ENCODE peak calls at places on chromosomes 7 and 10, in seven cellular contexts. R, X, D, E, O, B and M are unnamed samples. For H3K27me3, the result is how much of the 10 kb centered on the place peaks cover.

GRCh38 chr7:74282748-74283459 is 6.3 kb upstream of the CLIP2 start:
- DNase-seq in R (peak), X (peak), D (no peak), E (peak), O (no peak), B (no peak), M (no peak)

GRCh38 chr10:14453593-14453992 is 122.9 kb upstream of the FRMD4A start:
- DNase-seq in R (no peak), X (no peak), D (no peak), E (no peak), O (no peak), B (no peak), M (no peak)

GRCh38 chr7:16261654-16262053 is 159.7 kb downstream of the CRPPA start:
- DNase-seq in R (no peak), X (no peak), D (no peak), E (no peak), O (no peak), B (no peak), M (no peak)

GRCh38 chr10:87054373-87055295 is 34.5 kb downstream of the FAM25A start:
- DNase-seq in R (peak), X (peak), D (peak), E (no peak), O (peak), B (no peak), M (peak)

GRCh38 chr7:124084024-124084423 is 51.2 kb upstream of the TMEM229A start:
- DNase-seq in R (no peak), X (peak), D (no peak), E (no peak), O (peak), B (no peak), M (no peak)

GRCh38 chr7:958221-959200 is 4.0 kb upstream of the ADAP1 start:
- DNase-seq in R (no peak), X (no peak), D (no peak), E (no peak), O (no peak), B (no peak), M (no peak)

GRCh38 chr10:117684673-117685211 is 142.2 kb downstream of the EMX2 start:
- DNase-seq in R (no peak), X (no peak), D (no peak), E (no peak), O (no peak), B (peak), M (no peak)

GRCh38 chr10:28125701-28126100 is 126.8 kb upstream of the ODAD2 start:
- DNase-seq in R (no peak), X (no peak), D (peak), E (no peak), O (peak), B (no peak), M (no peak)

GRCh38 chr7:21401944-21402343 is 25.9 kb upstream of the SP4 start:
- DNase-seq in R (no peak), X (no peak), D (no peak), E (no peak), O (no peak), B (no peak), M (no peak)

GRCh38 chr7:44172803-44173424 is 16.3 kb downstream of the GCK start:
- DNase-seq in R (no peak), X (no peak), D (no peak), E (no peak), O (no peak), B (no peak), M (no peak)

GRCh38 chr7:129496653-129497052 is 5.7 kb upstream of the SMKR1 start:
- DNase-seq in R (no peak), X (no peak), D (no peak), E (no peak), O (no peak), B (peak), M (no peak)

GRCh38 chr7:97001656-97002554 is 3.4 kb upstream of the DLX6 start:
- DNase-seq in R (peak), X (peak), D (no peak), E (peak), O (no peak), B (peak), M (peak)

GRCh38 chr7:111082351-111082750 is 8.6 kb upstream of the LRRN3 start:
- DNase-seq in R (no peak), X (no peak), D (peak), E (no peak), O (peak), B (no peak), M (no peak)

GRCh38 chr10:43047288-43047970 is 29.4 kb upstream of the RET start:
- DNase-seq in R (no peak), X (no peak), D (no peak), E (no peak), O (no peak), B (no peak), M (no peak)

GRCh38 chr7:157080111-157080730 is 58.5 kb upstream of the UBE3C start:
- DNase-seq in R (no peak), X (no peak), D (peak), E (no peak), O (no peak), B (no peak), M (no peak)

GRCh38 chr7:37376386-37376785 is 72.3 kb downstream of the ELMO1 start:
- DNase-seq in R (no peak), X (peak), D (no peak), E (no peak), O (no peak), B (no peak), M (peak)

GRCh38 chr7:92851732-92852131 is 15.4 kb upstream of the CDK6 start:
- DNase-seq in R (no peak), X (no peak), D (peak), E (no peak), O (no peak), B (no peak), M (no peak)

GRCh38 chr7:92847305-92847704 is 10.9 kb upstream of the CDK6 start:
- DNase-seq in R (no peak), X (no peak), D (no peak), E (no peak), O (no peak), B (no peak), M (no peak)

GRCh38 chr7:92848441-92848840 is 12.1 kb upstream of the CDK6 start:
- DNase-seq in R (no peak), X (peak), D (no peak), E (no peak), O (no peak), B (no peak), M (no peak)

GRCh38 chr7:92848854-92849745 is 12.7 kb upstream of the CDK6 start:
- DNase-seq in R (no peak), X (no peak), D (no peak), E (no peak), O (no peak), B (no peak), M (peak)

GRCh38 chr7:92850506-92850905 is 14.1 kb upstream of the CDK6 start:
- DNase-seq in R (no peak), X (no peak), D (no peak), E (no peak), O (no peak), B (no peak), M (no peak)
- H3K27me3 ChIP-seq in R (under half), X (under half), D (under half), E (under half), O (under half), B (under half), M (under half)

DNA sequence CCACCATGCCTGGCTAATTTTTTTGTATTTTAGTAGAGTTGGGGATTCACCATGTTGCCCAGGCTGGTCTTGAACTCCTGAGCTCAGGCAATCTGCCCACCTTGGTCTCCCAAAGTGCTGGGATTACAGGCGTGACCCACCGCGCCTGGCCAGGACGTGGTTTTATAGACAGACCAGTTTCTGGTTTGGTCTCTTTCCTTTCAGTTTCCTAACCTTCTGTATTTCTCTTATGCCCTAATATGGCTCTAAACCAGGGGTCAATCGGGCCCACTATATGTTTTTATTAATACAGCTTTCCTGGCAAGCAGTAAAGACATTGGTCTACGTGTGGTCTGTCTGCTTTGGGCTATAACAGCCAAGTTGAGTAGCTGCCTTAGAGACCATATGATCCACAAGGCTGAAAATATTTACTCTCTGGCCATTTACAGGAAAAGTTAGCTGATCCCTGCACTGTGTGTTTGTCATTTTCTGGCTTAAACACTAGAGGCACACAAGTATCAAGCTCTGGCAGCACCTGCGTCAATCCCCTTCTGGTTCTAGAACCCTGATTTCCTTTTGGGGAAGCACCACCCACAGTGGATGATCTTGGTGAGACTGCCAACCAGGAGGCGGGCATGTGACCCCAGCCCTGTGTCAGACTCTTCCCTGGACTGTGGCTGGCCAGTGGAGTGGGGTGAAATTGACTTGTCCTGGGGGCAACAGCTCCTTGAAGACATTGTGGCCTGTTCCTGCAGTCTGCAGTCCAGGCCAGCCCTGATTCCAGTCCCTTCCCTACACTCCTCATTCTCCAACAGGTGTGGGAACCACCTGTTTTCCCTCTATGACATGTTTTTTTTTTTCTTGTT is 497.2 kb downstream of the PLXNA4 start:
- DNase-seq in R (no peak), X (no peak), D (no peak), E (no peak), O (no peak), B (no peak), M (no peak)
- H3K18ac ChIP-seq in R (peak), X (no peak), D (no peak), E (no peak), O (no peak), B (no peak), M (no peak)

GRCh38 chr10:94546058-94546595 is 539 bp downstream of the HELLS start:
- DNase-seq in R (no peak), X (peak), D (peak), E (no peak), O (no peak), B (no peak), M (no peak)

GRCh38 chr10:94545277-94546057 is at the start of gene HELLS:
- DNase-seq in R (peak), X (peak), D (peak), E (peak), O (peak), B (peak), M (peak)

GRCh38 chr10:94549221-94549620 is 3.6 kb downstream of the HELLS start:
- DNase-seq in R (no peak), X (peak), D (no peak), E (no peak), O (no peak), B (no peak), M (no peak)

GRCh38 chr10:94546616-94547175 is 1.1 kb downstream of the HELLS start:
- DNase-seq in R (no peak), X (no peak), D (peak), E (no peak), O (peak), B (no peak), M (no peak)
- H3K4ac ChIP-seq in R (no peak), X (no peak), D (no peak), E (no peak), O (no peak), B (no peak), M (no peak)

DNA sequence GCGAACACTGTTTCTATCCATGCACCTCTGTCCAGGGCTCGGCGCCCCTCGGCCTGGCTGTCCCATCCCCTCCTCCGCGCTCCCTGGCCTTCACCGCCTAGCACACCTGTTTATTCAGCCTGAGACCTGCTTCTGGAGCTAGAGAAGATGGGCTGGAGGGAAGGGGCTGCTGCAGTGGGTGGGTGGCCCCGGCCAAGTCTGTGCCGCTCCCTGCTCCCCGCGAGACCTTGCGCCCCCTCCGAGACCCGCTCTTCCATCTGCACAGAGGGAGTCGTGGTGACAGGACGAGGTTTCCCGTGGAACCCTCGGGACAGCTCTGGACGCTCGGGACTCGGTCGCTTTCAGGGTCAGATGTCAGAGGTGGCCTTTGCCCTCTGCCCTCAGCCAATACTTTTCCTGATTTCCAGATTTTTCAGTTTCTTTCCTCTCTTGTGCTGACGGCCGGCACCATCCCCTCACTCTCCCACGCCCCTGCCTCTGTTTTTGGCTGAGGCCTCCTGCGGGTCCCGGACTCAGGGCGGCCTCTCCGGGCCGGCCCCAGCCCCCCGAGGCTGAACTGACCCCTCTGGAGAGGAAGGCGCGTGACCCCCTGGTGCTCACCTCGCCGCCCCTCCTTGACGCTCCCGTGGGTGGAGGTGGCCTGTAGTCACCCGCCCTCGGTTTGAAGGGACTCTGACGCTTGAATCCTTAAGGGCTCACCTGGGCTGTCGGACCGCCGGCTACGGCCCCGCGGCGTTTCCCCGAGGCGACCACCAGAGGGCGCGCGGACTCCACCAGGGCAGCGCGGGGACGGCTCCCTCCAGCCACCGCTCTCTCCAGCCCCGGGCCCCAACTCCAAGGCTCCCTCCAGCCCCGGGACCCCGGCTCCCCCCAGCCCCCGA is 15.6 kb downstream of the SHH start:
- DNase-seq in R (no peak), X (peak), D (no peak), E (peak), O (no peak), B (peak), M (no peak)
- H3K27me3 ChIP-seq in R (half or more), X (under half), D (under half), E (under half), O (half or more), B (under half), M (under half)

GRCh38 chr10:29771376-29771775 is 136.6 kb upstream of the SVIL start:
- DNase-seq in R (no peak), X (no peak), D (no peak), E (no peak), O (no peak), B (no peak), M (no peak)
- H3K18ac ChIP-seq in R (no peak), X (no peak), D (no peak), E (no peak), O (no peak), B (no peak), M (no peak)

DNA sequence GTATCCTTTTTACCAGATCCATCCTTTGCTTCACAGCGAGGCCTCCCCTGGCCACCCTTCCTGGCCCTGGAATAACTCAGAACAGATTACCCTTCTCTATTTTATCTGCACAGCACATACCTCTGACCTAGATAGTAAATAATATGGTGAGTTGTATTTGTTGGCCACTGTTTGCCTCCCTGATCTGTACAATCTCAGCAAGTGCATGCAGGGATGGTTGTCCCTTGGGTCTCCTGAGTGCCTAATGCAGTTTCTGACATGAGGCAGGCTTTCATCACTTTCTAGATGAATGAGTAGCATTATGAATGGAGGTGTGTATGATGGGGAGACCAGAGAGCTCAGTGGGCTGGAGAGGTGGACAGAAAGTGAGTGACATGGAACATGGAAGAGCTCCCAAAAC is 525.1 kb upstream of the IGFBP3 start:
- DNase-seq in R (no peak), X (no peak), D (no peak), E (no peak), O (no peak), B (no peak), M (no peak)
- H3K4ac ChIP-seq in R (no peak), X (no peak), D (no peak), E (no peak), O (no peak), B (no peak), M (no peak)

GRCh38 chr10:101073631-101074030 is 11.8 kb downstream of the KAZALD1 start:
- DNase-seq in R (no peak), X (no peak), D (no peak), E (no peak), O (no peak), B (no peak), M (no peak)

GRCh38 chr10:101075775-101076174 is 14.0 kb downstream of the KAZALD1 start:
- DNase-seq in R (no peak), X (no peak), D (no peak), E (no peak), O (no peak), B (no peak), M (no peak)

GRCh38 chr10:101072923-101073322 is 11.1 kb downstream of the KAZALD1 start:
- DNase-seq in R (no peak), X (no peak), D (no peak), E (no peak), O (no peak), B (no peak), M (no peak)

GRCh38 chr10:101079874-101080273 is 18.1 kb downstream of the KAZALD1 start:
- DNase-seq in R (no peak), X (no peak), D (no peak), E (no peak), O (no peak), B (no peak), M (no peak)

GRCh38 chr10:101076630-101077029 is 14.8 kb downstream of the KAZALD1 start:
- DNase-seq in R (no peak), X (no peak), D (no peak), E (no peak), O (no peak), B (no peak), M (no peak)
- H3K27me3 ChIP-seq in R (half or more), X (under half), D (half or more), E (under half), O (half or more), B (under half), M (under half)

GRCh38 chr10:70145166-70145665 is 1.3 kb downstream of the TYSND1 start:
- DNase-seq in R (no peak), X (no peak), D (no peak), E (no peak), O (peak), B (no peak), M (no peak)

GRCh38 chr10:70139997-70140250 is 6.6 kb downstream of the TYSND1 start:
- DNase-seq in R (no peak), X (no peak), D (no peak), E (no peak), O (no peak), B (no peak), M (no peak)

GRCh38 chr10:70140297-70140696 is 6.2 kb downstream of the TYSND1 start:
- DNase-seq in R (no peak), X (no peak), D (no peak), E (no peak), O (no peak), B (no peak), M (no peak)

GRCh38 chr10:70144372-70145110 is 2.0 kb downstream of the TYSND1 start:
- DNase-seq in R (no peak), X (no peak), D (no peak), E (no peak), O (no peak), B (peak), M (no peak)

GRCh38 chr10:70142555-70142954 is 3.9 kb downstream of the TYSND1 start:
- DNase-seq in R (no peak), X (no peak), D (no peak), E (no peak), O (no peak), B (peak), M (no peak)
- H3K18ac ChIP-seq in R (no peak), X (no peak), D (no peak), E (no peak), O (no peak), B (no peak), M (no peak)